ENCODE peak calls at places on chromosomes 13 and 19, in five cellular contexts. One of them, this sample, is unnamed.
A peak's percentile ranks its signal among the peaks of the same experiment; 100 is the strongest.

GRCh38 chr19:50669319-50670101 is 20.3 kb downstream of the C19orf81 start:
- DNase-seq in A549: peak; percentile 61
- DNase-seq in GM12878: no peak
- DNase-seq in K562: peak; percentile 68
- DNase-seq in endothelial cell of umbilical vein: peak; percentile 31
- DNase-seq in this sample: peak; percentile 51

GRCh38 chr13:37540228-37540627 is 58.3 kb downstream of the POSTN start:
- DNase-seq in A549: no peak
- DNase-seq in GM12878: no peak
- DNase-seq in K562: no peak
- DNase-seq in endothelial cell of umbilical vein: no peak
- DNase-seq in this sample: no peak

GRCh38 chr19:32615569-32615968 is 34.6 kb downstream of the PDCD5 start:
- DNase-seq in A549: no peak
- DNase-seq in GM12878: no peak
- DNase-seq in K562: no peak
- DNase-seq in endothelial cell of umbilical vein: no peak
- DNase-seq in this sample: no peak

GRCh38 chr19:51097166-51097736 is 11.0 kb downstream of the CTU1 start:
- DNase-seq in A549: peak; percentile 75
- DNase-seq in GM12878: no peak
- DNase-seq in K562: peak; percentile 75
- DNase-seq in endothelial cell of umbilical vein: peak; percentile 27
- DNase-seq in this sample: peak; percentile 59

GRCh38 chr19:13937479-13938360 is 497 bp downstream of the PODNL1 start:
- DNase-seq in A549: no peak
- DNase-seq in GM12878: no peak
- DNase-seq in K562: no peak
- DNase-seq in endothelial cell of umbilical vein: no peak
- DNase-seq in this sample: no peak

GRCh38 chr19:48779636-48780035 is 24.3 kb downstream of the FGF21 start:
- DNase-seq in A549: no peak
- DNase-seq in GM12878: no peak
- DNase-seq in K562: peak; percentile 53
- DNase-seq in endothelial cell of umbilical vein: no peak
- DNase-seq in this sample: no peak

GRCh38 chr19:49652723-49653465 is 10.9 kb downstream of the SCAF1 start:
- DNase-seq in A549: no peak
- DNase-seq in GM12878: no peak
- DNase-seq in K562: no peak
- DNase-seq in endothelial cell of umbilical vein: no peak
- DNase-seq in this sample: no peak

GRCh38 chr13:44826586-44827350 is 162.5 kb downstream of the NUFIP1 start:
- DNase-seq in A549: no peak
- DNase-seq in GM12878: no peak
- DNase-seq in K562: no peak
- DNase-seq in endothelial cell of umbilical vein: no peak
- DNase-seq in this sample: no peak

GRCh38 chr19:51901860-51902259 is 3.0 kb downstream of the ZNF649 start:
- DNase-seq in A549: no peak
- DNase-seq in GM12878: no peak
- DNase-seq in K562: no peak
- DNase-seq in endothelial cell of umbilical vein: no peak
- DNase-seq in this sample: no peak

GRCh38 chr13:57629391-57629804 is 2.1 kb upstream of the PCDH17 start:
- DNase-seq in A549: no peak
- DNase-seq in GM12878: no peak
- DNase-seq in K562: no peak
- DNase-seq in endothelial cell of umbilical vein: no peak
- DNase-seq in this sample: no peak

GRCh38 chr19:16342002-16342715 is 17.5 kb downstream of the KLF2 start:
- DNase-seq in A549: no peak
- DNase-seq in GM12878: peak; percentile 76
- DNase-seq in K562: no peak
- DNase-seq in endothelial cell of umbilical vein: no peak
- DNase-seq in this sample: peak; percentile 57

GRCh38 chr13:97810152-97810551 is 143.3 kb upstream of the IPO5 start:
- DNase-seq in A549: peak; percentile 2
- DNase-seq in GM12878: no peak
- DNase-seq in K562: no peak
- DNase-seq in endothelial cell of umbilical vein: peak; percentile 34
- DNase-seq in this sample: peak; percentile 10

DNA sequence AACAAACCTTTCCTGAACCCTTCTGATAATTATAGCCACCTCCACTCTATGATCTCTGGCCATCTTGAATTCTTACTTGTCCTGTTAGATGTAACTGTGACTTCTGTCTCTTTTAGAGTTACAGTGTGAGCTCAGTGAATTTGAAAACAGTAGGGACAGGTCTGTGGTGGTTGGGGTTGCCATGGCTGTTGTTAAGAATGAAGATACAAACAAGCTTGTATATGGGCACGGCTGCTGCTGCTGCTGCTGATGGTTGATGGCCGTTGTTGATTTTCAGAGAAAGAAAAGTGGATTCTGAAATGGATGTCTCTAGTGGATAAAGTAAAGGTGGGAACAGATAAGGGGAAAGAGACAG is 101.4 kb downstream of the STARD13 start:
- DNase-seq in A549: no peak
- DNase-seq in GM12878: no peak
- DNase-seq in K562: no peak
- DNase-seq in endothelial cell of umbilical vein: no peak
- DNase-seq in this sample: no peak
- TF ChIP-seq MYC in A549: no peak
- TF ChIP-seq MYC in GM12878: no peak
- TF ChIP-seq MYC in K562: no peak
- TF ChIP-seq MYC in endothelial cell of umbilical vein: no peak
- TF ChIP-seq MYC in this sample: no peak

GRCh38 chr19:1567116-1567847 is 843 bp downstream of the MEX3D start:
- DNase-seq in A549: no peak
- DNase-seq in GM12878: no peak
- DNase-seq in K562: peak; percentile 48
- DNase-seq in endothelial cell of umbilical vein: peak; percentile 33
- DNase-seq in this sample: no peak

GRCh38 chr19:1567848-1568227 is 287 bp downstream of the MEX3D start:
- DNase-seq in A549: no peak
- DNase-seq in GM12878: no peak
- DNase-seq in K562: no peak
- DNase-seq in endothelial cell of umbilical vein: no peak
- DNase-seq in this sample: no peak

GRCh38 chr19:1563251-1563650 is 4.9 kb downstream of the MEX3D start:
- DNase-seq in A549: no peak
- DNase-seq in GM12878: no peak
- DNase-seq in K562: no peak
- DNase-seq in endothelial cell of umbilical vein: no peak
- DNase-seq in this sample: no peak

GRCh38 chr19:1568320-1569019 is at the start of gene MEX3D:
- DNase-seq in A549: peak; percentile 67
- DNase-seq in GM12878: no peak
- DNase-seq in K562: peak; percentile 98
- DNase-seq in endothelial cell of umbilical vein: peak; percentile 23
- DNase-seq in this sample: peak; percentile 63

GRCh38 chr19:1566392-1567115 is 1.6 kb downstream of the MEX3D start:
- DNase-seq in A549: peak; percentile 69
- DNase-seq in GM12878: no peak
- DNase-seq in K562: no peak
- DNase-seq in endothelial cell of umbilical vein: peak; percentile 81
- DNase-seq in this sample: no peak
- TF ChIP-seq POLR2A in A549: peak; percentile 24
- TF ChIP-seq POLR2A in GM12878: no peak
- TF ChIP-seq POLR2A in K562: no peak
- TF ChIP-seq POLR2A in endothelial cell of umbilical vein: peak; percentile 96
- TF ChIP-seq POLR2A in this sample: no peak

GRCh38 chr13:51676739-51677138 is 92.5 kb downstream of the WDFY2 start:
- DNase-seq in A549: no peak
- DNase-seq in GM12878: no peak
- DNase-seq in K562: no peak
- DNase-seq in endothelial cell of umbilical vein: no peak
- DNase-seq in this sample: no peak
- TF ChIP-seq MYC in A549: no peak
- TF ChIP-seq MYC in GM12878: no peak
- TF ChIP-seq MYC in K562: no peak
- TF ChIP-seq MYC in endothelial cell of umbilical vein: no peak
- TF ChIP-seq MYC in this sample: no peak

GRCh38 chr13:94967183-94968039 is 255.1 kb upstream of the SOX21 start:
- DNase-seq in A549: peak; percentile 38
- DNase-seq in GM12878: no peak
- DNase-seq in K562: peak; percentile 25
- DNase-seq in endothelial cell of umbilical vein: peak; percentile 12
- DNase-seq in this sample: peak; percentile 21
- TF ChIP-seq POLR2A in A549: no peak
- TF ChIP-seq POLR2A in GM12878: no peak
- TF ChIP-seq POLR2A in K562: no peak
- TF ChIP-seq POLR2A in endothelial cell of umbilical vein: no peak
- TF ChIP-seq POLR2A in this sample: no peak

DNA sequence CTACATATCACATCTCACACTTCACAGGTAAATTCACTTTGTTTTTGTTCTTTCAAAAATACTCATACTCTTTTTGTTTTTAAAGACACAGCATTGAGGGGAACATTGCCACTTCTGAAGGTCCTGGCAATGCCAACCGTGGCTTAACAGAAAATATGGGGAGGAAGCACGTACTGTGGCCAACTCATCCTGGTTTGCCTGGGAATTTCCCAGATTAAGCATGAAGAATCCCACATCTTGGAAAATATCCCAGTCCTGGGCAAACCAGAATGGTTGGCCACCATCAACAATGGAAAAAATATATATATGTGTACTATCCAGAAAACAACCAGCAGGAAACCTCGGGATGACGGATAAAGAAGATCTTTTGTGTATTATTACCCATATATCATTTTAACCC is 1032.2 kb upstream of the SLC10A2 start:
- DNase-seq in A549: no peak
- DNase-seq in GM12878: no peak
- DNase-seq in K562: no peak
- DNase-seq in endothelial cell of umbilical vein: no peak
- DNase-seq in this sample: no peak
- TF ChIP-seq MYC in A549: no peak
- TF ChIP-seq MYC in GM12878: no peak
- TF ChIP-seq MYC in K562: no peak
- TF ChIP-seq MYC in endothelial cell of umbilical vein: no peak
- TF ChIP-seq MYC in this sample: no peak

DNA sequence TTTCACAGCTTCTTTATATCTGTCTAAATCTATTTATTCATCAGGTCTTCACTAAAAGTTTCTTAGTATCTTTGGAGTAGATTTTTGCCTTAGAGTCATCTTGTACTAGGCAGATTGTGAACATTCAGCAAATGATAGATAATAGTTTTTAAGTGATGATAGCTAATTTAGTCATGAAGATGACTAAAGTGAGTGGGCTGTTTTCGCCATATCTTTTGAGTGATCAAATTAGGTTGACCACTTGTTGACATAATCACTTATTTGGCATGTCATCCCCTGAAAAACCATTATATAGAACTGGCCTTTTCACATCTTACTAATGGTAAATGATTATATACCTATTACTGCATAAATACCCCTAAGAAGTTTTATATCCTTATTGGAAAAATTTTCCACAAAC is 999.2 kb downstream of the PCDH17 start:
- DNase-seq in A549: no peak
- DNase-seq in GM12878: no peak
- DNase-seq in K562: no peak
- DNase-seq in endothelial cell of umbilical vein: no peak
- DNase-seq in this sample: no peak
- TF ChIP-seq POLR2A in A549: no peak
- TF ChIP-seq POLR2A in GM12878: no peak
- TF ChIP-seq POLR2A in K562: no peak
- TF ChIP-seq POLR2A in endothelial cell of umbilical vein: no peak
- TF ChIP-seq POLR2A in this sample: no peak

DNA sequence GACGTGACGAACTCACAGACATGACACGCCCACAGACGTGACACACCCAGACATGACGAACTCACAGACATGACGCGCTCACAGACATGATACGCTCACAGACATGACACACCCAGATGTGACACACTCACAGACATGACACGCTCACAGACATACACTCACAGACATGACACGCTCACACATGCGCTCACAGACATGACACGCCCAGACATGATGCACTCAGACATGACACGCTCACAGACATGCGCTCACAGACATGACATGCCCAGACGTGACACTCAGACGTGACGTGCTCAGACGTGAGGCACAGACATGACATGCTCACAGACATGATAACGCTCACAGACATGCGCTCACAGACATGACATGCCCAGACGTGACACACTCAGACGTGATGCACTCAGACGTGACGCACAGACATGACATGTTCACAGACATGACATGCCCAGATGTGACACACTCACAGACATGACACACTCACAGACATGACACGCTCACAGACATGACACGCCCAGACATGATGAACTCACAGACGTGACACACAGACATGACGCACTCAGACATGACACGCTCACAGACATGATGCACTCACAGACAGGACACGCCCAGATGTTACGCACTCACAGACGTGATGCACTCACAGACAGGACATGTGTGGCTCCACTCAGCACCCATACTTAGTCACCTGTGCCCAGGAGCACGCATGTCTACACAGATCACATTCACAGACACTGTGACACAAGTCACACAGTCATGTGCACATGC is 8.1 kb downstream of the ERFL start:
- DNase-seq in A549: no peak
- DNase-seq in GM12878: no peak
- DNase-seq in K562: no peak
- DNase-seq in endothelial cell of umbilical vein: no peak
- DNase-seq in this sample: no peak
- TF ChIP-seq MYC in A549: no peak
- TF ChIP-seq MYC in GM12878: no peak
- TF ChIP-seq MYC in K562: no peak
- TF ChIP-seq MYC in endothelial cell of umbilical vein: no peak
- TF ChIP-seq MYC in this sample: no peak

GRCh38 chr19:3035542-3036118 is 6.5 kb upstream of the TLE2 start:
- DNase-seq in A549: peak; percentile 98
- DNase-seq in GM12878: peak; percentile 98
- DNase-seq in K562: peak; percentile 100
- DNase-seq in endothelial cell of umbilical vein: peak; percentile 100
- DNase-seq in this sample: peak; percentile 97
- TF ChIP-seq POLR2A in A549: peak; percentile 3
- TF ChIP-seq POLR2A in GM12878: peak; percentile 78
- TF ChIP-seq POLR2A in K562: peak; percentile 83
- TF ChIP-seq POLR2A in endothelial cell of umbilical vein: peak; percentile 44
- TF ChIP-seq POLR2A in this sample: peak; percentile 51

DNA sequence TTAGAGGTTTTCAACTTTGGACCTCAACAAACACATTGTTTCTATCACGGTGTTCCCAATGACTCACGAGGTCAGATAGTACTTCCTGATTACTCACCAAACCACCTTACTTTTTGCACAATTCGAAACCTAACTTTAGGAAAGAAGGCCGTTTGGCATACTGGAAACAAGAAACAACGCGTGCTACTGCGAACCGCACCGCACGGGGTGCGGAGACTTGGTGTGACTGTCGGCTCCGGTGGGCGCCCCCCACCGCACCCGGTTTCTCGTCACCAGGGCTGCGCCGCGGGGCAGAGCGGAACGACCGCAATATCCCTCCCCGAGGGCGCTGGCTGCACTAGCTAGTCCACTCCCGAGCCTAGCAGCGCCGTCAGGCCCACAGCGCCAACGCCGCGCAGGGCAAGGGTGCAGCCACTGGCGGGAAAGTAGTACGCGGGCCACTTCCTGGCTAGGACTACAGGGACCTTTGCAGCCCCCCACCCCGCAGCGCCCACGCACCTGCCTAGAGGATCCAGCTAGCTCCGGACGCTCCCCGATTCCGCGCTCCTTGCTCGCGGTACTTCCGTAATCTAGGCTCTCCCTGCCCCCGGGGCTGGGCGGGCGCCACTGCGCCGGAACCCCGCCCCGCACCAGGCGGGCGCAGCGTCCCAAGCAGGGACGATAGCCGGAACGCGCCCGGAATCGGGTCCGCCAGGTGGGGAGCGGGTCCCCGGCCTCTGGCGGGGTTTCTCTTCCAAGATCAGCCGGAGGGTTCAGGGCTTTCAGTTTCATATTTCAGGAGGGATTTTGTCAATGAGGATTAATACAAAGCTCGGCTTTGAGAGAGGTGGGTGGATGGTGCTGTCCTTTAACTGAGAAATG is at the start of gene PARP4:
- DNase-seq in A549: peak; percentile 81
- DNase-seq in GM12878: peak; percentile 34
- DNase-seq in K562: peak; percentile 86
- DNase-seq in endothelial cell of umbilical vein: peak; percentile 90
- DNase-seq in this sample: peak; percentile 92
- TF ChIP-seq MYC in A549: no peak
- TF ChIP-seq MYC in GM12878: peak; percentile 49
- TF ChIP-seq MYC in K562: peak; percentile 12
- TF ChIP-seq MYC in endothelial cell of umbilical vein: no peak
- TF ChIP-seq MYC in this sample: peak; percentile 77